ENCODE peak calls at places on chromosomes 13 and 19, in eight cellular contexts. O is skeletal muscle cell; I is nucleus accumbens; U is ELR; W is NCI-H2029; D is heart right ventricle; T is EL; E is activated effector memory CD4-positive, alpha-beta T cell treated with anti-CD3 and anti-CD28 coated beads, Interleukin-2, amount 50 U/mL, for 16 hours. F is an unnamed sample.

GRCh38 chr13:72737033-72737432 is 9.3 kb downstream of the BORA start:
- DNase-seq in E (no peak), D (no peak), O (no peak), W (no peak), T (no peak), I (no peak), U (no peak), F (no peak)

GRCh38 chr13:84668637-84669036 is 786.4 kb upstream of the SLITRK1 start:
- DNase-seq in O (no peak), I (no peak), T (no peak), U (no peak), D (no peak), E (no peak), W (no peak), F (no peak)

GRCh38 chr19:52398091-52398461 is 427 bp downstream of the ZNF528 start:
- DNase-seq in I (no peak), O (no peak), D (peak; percentile 4), W (no peak), E (no peak), T (peak; percentile 21), U (peak; percentile 30), F (peak; percentile 56)

GRCh38 chr13:79659161-79659560 is 178.2 kb downstream of the NDFIP2 start:
- DNase-seq in E (no peak), O (peak; percentile 77), T (no peak), I (no peak), U (no peak), W (no peak), D (peak; percentile 59), F (no peak)

GRCh38 chr19:8251025-8251472 is 41.9 kb downstream of the CERS4 start:
- DNase-seq in U (no peak), W (peak; percentile 82), T (no peak), O (no peak), E (no peak), D (peak; percentile 86), I (peak; percentile 56), F (no peak)

GRCh38 chr19:11404588-11405258 is 14.4 kb downstream of the RGL3 start:
- DNase-seq in W (no peak), E (no peak), I (no peak), T (no peak), D (no peak), U (no peak), O (no peak), F (no peak)

GRCh38 chr19:3175761-3176714 is 2.5 kb upstream of the S1PR4 start:
- DNase-seq in W (peak; percentile 35), D (no peak), U (peak; percentile 94), O (no peak), T (peak; percentile 90), E (no peak), I (no peak), F (peak; percentile 59)

GRCh38 chr19:18153555-18154134 is 682 bp downstream of the PIK3R2 start:
- DNase-seq in E (peak; percentile 75), I (no peak), U (peak; percentile 37), O (no peak), D (no peak), T (peak; percentile 18), W (peak; percentile 23), F (peak; percentile 39)

GRCh38 chr13:96650301-96650886 is 343.9 kb downstream of the OXGR1 start:
- DNase-seq in O (peak; percentile 86), U (peak; percentile 90), E (no peak), W (no peak), T (peak; percentile 82), I (no peak), D (no peak), F (no peak)

GRCh38 chr19:42273407-42274064 is 4.5 kb downstream of the CIC start:
- DNase-seq in O (no peak), W (no peak), I (no peak), U (no peak), T (no peak), E (peak; percentile 57), D (no peak), F (no peak)

GRCh38 chr19:9941236-9941635 is 4.9 kb upstream of the OLFM2 start:
- DNase-seq in E (no peak), U (no peak), O (no peak), D (no peak), I (no peak), T (peak; percentile 30), W (no peak), F (peak; percentile 21)

GRCh38 chr19:4602915-4603314 is 36.4 kb upstream of the TNFAIP8L1 start:
- DNase-seq in O (no peak), E (no peak), I (no peak), T (no peak), U (no peak), W (no peak), D (no peak), F (no peak)

GRCh38 chr19:40229484-40229883 is 3.0 kb upstream of the CCNP start:
- DNase-seq in D (no peak), W (no peak), O (no peak), I (no peak), E (no peak), T (peak; percentile 25), U (peak; percentile 68), F (peak; percentile 49)

GRCh38 chr13:50128406-50129048 is 113.3 kb downstream of the KCNRG start:
- DNase-seq in D (no peak), U (no peak), E (peak; percentile 76), O (no peak), T (no peak), I (no peak), W (no peak), F (no peak)

GRCh38 chr19:7874080-7874856 is at the start of gene PRR36:
- DNase-seq in U (no peak), E (no peak), W (peak; percentile 81), D (no peak), T (peak; percentile 18), I (peak; percentile 40), O (no peak), F (peak; percentile 56)

GRCh38 chr19:44644391-44645016 is 794 bp downstream of the PVR start:
- DNase-seq in O (no peak), U (peak; percentile 62), W (no peak), T (peak; percentile 59), E (no peak), D (no peak), I (no peak), F (peak; percentile 54)

GRCh38 chr13:91211548-91211947 is 135.9 kb upstream of the MIR17HG start:
- DNase-seq in W (no peak), I (no peak), T (no peak), E (no peak), O (no peak), U (no peak), D (no peak), F (no peak)

GRCh38 chr13:47945738-47946137 is 55.3 kb downstream of the SUCLA2 start:
- DNase-seq in O (peak; percentile 72), D (no peak), W (no peak), I (no peak), E (no peak), T (peak; percentile 76), U (peak; percentile 52), F (peak; percentile 16)

GRCh38 chr19:18020212-18021067 is 12.5 kb downstream of the ARRDC2 start:
- DNase-seq in O (peak; percentile 59), I (peak; percentile 75), U (peak; percentile 34), D (peak; percentile 87), W (no peak), E (no peak), T (peak; percentile 54), F (peak; percentile 78)

GRCh38 chr19:47142779-47143178 is 12.1 kb downstream of the SAE1 start:
- DNase-seq in O (no peak), T (peak; percentile 69), E (no peak), W (no peak), D (no peak), U (no peak), I (no peak), F (no peak)

GRCh38 chr19:6800991-6801396 is 28.5 kb downstream of the VAV1 start:
- DNase-seq in W (peak; percentile 61), T (peak; percentile 58), O (peak; percentile 11), D (no peak), E (no peak), I (no peak), U (peak; percentile 5), F (peak; percentile 52)

GRCh38 chr13:60583196-60583908 is 186.3 kb downstream of the TDRD3 start:
- DNase-seq in W (no peak), E (no peak), O (no peak), U (no peak), D (peak; percentile 14), I (no peak), T (peak; percentile 14), F (peak; percentile 69)

GRCh38 chr19:53507523-53508442 is 30.2 kb upstream of the ZNF331 start:
- DNase-seq in U (no peak), T (no peak), W (no peak), D (no peak), I (no peak), O (no peak), E (no peak), F (no peak)

GRCh38 chr13:113297370-113297871 is 382 bp downstream of the LAMP1 start:
- DNase-seq in D (no peak), O (no peak), W (no peak), T (peak; percentile 24), U (peak; percentile 50), E (peak; percentile 82), I (no peak), F (peak; percentile 31)

GRCh38 chr13:110398564-110399507 is 91.8 kb downstream of the COL4A2 start:
- DNase-seq in U (no peak), W (no peak), E (no peak), T (peak; percentile 64), D (no peak), I (no peak), O (no peak), F (no peak)

GRCh38 chr19:29547981-29548380 is 22.2 kb downstream of the VSTM2B start:
- DNase-seq in U (no peak), W (no peak), O (no peak), D (no peak), E (peak; percentile 45), T (no peak), I (no peak), F (no peak)

GRCh38 chr13:25085125-25085742 is 10.7 kb upstream of the PABPC3 start:
- DNase-seq in I (peak; percentile 34), O (peak; percentile 5), D (no peak), T (peak; percentile 26), U (peak; percentile 61), E (no peak), W (no peak), F (peak; percentile 56)

GRCh38 chr19:12092065-12092867 is 27.7 kb downstream of the ZNF844 start:
- DNase-seq in D (peak; percentile 90), U (peak; percentile 92), I (peak; percentile 50), T (peak; percentile 94), W (no peak), O (peak; percentile 53), E (peak; percentile 83), F (peak; percentile 97)

GRCh38 chr19:47720669-47721068 is 7.4 kb downstream of the EHD2 start:
- DNase-seq in T (no peak), I (no peak), E (no peak), O (no peak), U (no peak), D (no peak), W (no peak), F (no peak)

F was measured in AG20443.